ENCODE peak calls at places on chromosomes 5 and 9, in four cellular contexts. L is GM23338, I is cardiac muscle cell, S is GM12864. F is an unnamed sample.

GRCh38 chr9:3687136-3687535 is 161.3 kb upstream of the RFX3 start:
- DNase-seq in I (no peak), L (no peak), S (no peak), F (no peak)

GRCh38 chr5:143041461-143041860 is 271.3 kb downstream of the ARHGAP26 start:
- DNase-seq in L (no peak), I (no peak), S (no peak), F (no peak)

GRCh38 chr5:170746081-170746951 is 37.2 kb upstream of the GABRP start:
- DNase-seq in I (no peak), L (peak), S (no peak), F (no peak)

GRCh38 chr9:117672397-117672796 is 31.8 kb upstream of the TLR4 start:
- DNase-seq in L (no peak), S (no peak), I (peak), F (no peak)

GRCh38 chr5:43192558-43193170 is 639 bp downstream of the NIM1K start:
- DNase-seq in S (no peak), I (peak), L (no peak), F (peak)

GRCh38 chr5:37665889-37666288 is 174.0 kb downstream of the GDNF start:
- DNase-seq in S (no peak), I (peak), L (peak), F (no peak)

GRCh38 chr9:79155308-79155707 is 416.5 kb upstream of the TLE4 start:
- DNase-seq in L (peak), I (no peak), S (no peak), F (no peak)

GRCh38 chr5:147956842-147957223 is 50.5 kb upstream of the C5orf46 start:
- DNase-seq in L (no peak), S (no peak), I (no peak), F (no peak)

GRCh38 chr9:134170525-134171315 is 6.4 kb upstream of the RNU6ATAC start:
- DNase-seq in S (no peak), L (no peak), I (no peak), F (no peak)

GRCh38 chr9:33109850-33110595 is 33.5 kb upstream of the SMU1 start:
- DNase-seq in S (no peak), L (no peak), I (no peak), F (no peak)

GRCh38 chr5:28748446-28748845 is 1710.1 kb upstream of the CDH9 start:
- DNase-seq in I (no peak), S (no peak), L (no peak), F (no peak)

GRCh38 chr9:98807070-98807810 is at the start of gene GALNT12:
- DNase-seq in S (no peak), I (no peak), L (peak), F (no peak)

GRCh38 chr9:78472111-78472510 is 175.2 kb downstream of the PSAT1 start:
- DNase-seq in L (no peak), I (no peak), S (no peak), F (no peak)

GRCh38 chr5:17326600-17327037 is 109.2 kb downstream of the BASP1 start:
- DNase-seq in I (no peak), S (no peak), L (no peak), F (no peak)

GRCh38 chr5:42349163-42349562 is 74.1 kb upstream of the GHR start:
- DNase-seq in S (no peak), L (no peak), I (no peak), F (no peak)

GRCh38 chr5:93417500-93417899 is 163.5 kb downstream of the NR2F1-AS1 start:
- DNase-seq in I (no peak), S (no peak), L (no peak), F (no peak)

GRCh38 chr5:133240425-133241091 is 188.7 kb downstream of the HSPA4 start:
- DNase-seq in S (peak), I (peak), L (no peak), F (peak)

GRCh38 chr9:2743937-2744529 is 26.7 kb downstream of the KCNV2 start:
- DNase-seq in S (no peak), L (no peak), I (no peak), F (no peak)

GRCh38 chr5:122142480-122142879 is 13.1 kb downstream of the ZNF474 start:
- DNase-seq in I (no peak), L (no peak), S (no peak), F (no peak)

GRCh38 chr5:77866198-77866597 is 90.1 kb upstream of the TBCA start:
- DNase-seq in I (no peak), S (no peak), L (no peak), F (no peak)

GRCh38 chr5:156534086-156534485 is 207.1 kb downstream of the SGCD start:
- DNase-seq in S (no peak), I (no peak), L (no peak), F (no peak)

GRCh38 chr5:163489055-163489744 is 16.2 kb upstream of the MAT2B start:
- DNase-seq in L (peak), I (peak), S (no peak), F (no peak)

DNA sequence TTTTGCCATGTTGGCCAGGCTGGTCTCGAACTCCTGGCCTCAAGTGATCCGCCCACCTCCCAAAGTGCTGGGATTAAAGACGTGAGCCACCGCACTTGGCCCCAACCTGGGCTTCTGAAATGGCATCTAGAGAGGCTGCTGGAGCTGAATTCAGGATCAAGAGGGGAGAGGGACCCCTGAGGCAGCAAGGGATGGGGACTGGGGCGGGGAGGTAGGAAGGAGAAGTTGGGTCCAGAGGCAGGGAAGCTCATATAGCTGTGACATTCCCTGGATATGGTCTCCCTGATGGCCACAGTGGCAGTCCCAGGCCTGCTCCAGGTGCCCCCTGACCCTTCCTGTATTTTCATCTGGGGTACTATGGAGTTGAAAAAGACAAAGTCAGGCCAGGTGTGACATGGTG is 12.1 kb downstream of the REEP2 start:
- DNase-seq in L (no peak), S (no peak), I (no peak), F (no peak)
- H3K4me3 ChIP-seq in L (no peak), S (no peak), I (no peak), F (no peak)

GRCh38 chr9:74645007-74645639 is 148.0 kb downstream of the RORB start:
- DNase-seq in I (peak), L (peak), S (no peak), F (peak)
- TF ChIP-seq CTCF in I (peak), L (peak), S (peak), F (peak)

GRCh38 chr9:91037511-91038482 is 236.2 kb downstream of the SYK start:
- DNase-seq in S (no peak), I (peak), L (no peak), F (no peak)
- H3K4me3 ChIP-seq in S (no peak), I (no peak), L (no peak), F (no peak)

DNA sequence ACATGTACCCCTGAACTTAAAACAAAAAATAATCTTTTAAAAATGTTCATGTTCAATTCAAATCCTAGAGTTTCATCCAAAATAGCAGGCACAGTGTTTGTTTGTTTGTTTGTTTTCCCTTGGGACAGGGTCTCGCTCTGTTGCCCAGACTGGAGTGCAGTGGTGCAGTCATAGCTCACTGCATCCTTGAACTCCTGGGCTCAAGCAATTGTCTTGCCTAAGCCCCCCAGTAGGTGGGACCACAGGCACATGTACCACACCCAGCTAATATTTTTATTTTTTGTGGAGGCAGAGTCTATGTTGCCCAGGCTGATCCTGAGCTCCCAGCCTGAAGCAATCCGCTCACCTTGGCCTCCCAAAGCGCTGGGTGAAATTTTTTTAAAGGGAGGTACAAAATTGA is 5.0 kb upstream of the POLR1E start:
- DNase-seq in L (no peak), S (no peak), I (no peak), F (no peak)
- TF ChIP-seq CTCF in L (peak), S (no peak), I (no peak), F (no peak)

GRCh38 chr5:168411871-168412270 is 74.4 kb upstream of the RARS1 start:
- DNase-seq in I (no peak), S (no peak), L (no peak), F (no peak)

GRCh38 chr5:168413062-168413461 is 73.2 kb upstream of the RARS1 start:
- DNase-seq in L (no peak), S (no peak), I (no peak), F (no peak)

GRCh38 chr5:168407222-168407621 is 79.0 kb upstream of the RARS1 start:
- DNase-seq in S (no peak), L (no peak), I (peak), F (no peak)

GRCh38 chr5:168409601-168410458 is 76.4 kb upstream of the RARS1 start:
- DNase-seq in I (peak), L (no peak), S (no peak), F (peak)

DNA sequence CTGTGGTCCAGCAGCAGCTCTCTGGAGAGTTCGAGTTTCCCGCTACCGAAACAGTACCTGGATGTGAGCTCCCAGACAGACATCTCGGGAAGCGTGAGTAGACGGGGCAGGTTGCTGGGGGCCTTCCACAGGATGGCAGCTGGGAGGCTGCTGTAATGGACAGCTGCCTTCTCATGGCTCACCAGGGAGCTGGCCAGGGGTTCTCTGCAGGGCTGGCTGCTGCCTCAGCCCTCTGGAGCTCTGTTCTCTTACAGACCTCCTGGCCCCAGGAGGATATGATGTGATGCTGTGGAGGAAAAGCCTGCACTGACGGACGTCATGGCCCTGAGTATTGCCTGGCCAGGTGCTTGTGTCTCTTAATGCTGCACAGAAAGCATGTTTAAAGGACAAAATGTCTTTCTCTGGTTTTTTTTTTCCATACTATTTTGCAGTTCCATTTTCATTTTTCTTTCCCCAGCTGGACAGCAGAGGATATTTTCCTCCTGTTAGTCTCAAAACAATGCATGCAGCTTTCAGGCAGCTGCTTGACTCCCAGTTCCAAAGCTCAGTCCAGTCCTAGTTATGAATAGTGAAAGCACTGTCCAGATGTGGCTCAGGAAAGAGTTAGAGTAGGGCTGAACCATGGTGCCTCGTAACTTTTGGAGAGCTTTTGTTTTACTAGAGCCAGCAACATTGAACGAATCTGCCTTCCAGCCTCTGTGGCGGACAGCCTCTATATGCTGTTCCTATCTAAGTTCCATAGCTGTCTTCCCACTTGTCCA is 77.5 kb upstream of the RARS1 start:
- DNase-seq in I (peak), S (no peak), L (no peak), F (no peak)
- H3K4me3 ChIP-seq in I (no peak), S (no peak), L (no peak), F (no peak)

DNA sequence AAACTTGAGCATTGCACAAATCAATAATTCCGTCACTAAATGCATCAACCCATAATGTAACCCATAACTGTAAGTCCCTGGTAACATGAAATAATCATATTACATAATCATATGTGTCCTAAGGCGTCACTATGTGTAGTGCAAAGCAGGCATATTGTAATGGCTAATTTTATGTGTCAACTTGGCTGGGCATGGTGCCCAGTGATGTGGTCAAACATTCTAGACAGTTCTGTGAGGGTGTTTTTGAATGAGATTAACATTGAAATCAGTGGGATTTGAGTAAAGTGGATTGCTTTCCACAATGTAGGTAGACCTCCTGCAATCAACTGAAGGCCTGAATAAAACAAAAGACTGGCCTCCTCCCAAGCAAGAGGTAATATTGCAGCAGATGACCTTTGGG is 794.4 kb upstream of the ACO1 start:
- DNase-seq in L (no peak), I (peak), S (no peak), F (no peak)
- TF ChIP-seq CTCF in L (no peak), I (no peak), S (no peak), F (no peak)

DNA sequence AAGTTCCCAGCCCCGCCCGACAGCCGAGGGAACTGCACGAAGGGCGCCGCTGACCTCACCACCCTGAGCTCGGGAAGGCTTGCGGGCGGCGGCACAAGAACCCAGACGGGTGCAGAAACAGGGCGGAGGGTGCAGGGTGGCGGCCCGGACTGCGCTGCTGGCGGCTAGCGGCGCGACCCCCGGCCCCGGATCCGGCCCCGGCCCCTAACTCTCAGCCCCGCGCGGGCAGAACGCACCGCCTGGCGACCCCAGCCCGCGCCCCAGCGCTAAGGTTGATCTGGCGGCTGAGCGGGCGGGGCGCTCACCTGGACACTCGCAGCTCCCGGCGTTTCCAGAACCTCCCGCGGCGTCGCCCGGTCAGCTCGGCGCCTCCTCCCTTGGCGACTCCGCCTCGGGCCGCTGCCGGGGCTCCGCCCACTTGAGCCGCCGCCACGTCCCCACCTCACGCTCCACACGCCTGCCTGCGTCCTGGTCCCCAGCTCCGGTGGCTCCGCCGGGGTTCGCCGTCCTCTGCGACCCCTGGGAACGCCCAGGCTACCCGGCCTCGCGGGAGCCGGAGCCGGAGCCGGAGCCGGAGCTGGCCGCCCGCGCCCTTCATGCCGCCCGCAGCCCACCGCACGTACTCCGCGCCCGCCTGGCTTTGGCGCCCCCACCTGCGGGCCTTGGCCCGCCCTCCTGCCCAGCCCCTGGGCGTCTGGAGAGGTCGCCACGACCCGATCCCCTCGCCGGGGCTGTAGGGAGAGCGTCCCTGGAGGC is at the start of gene P4HA2:
- DNase-seq in L (peak), S (no peak), I (peak), F (peak)
- H3K4me3 ChIP-seq in L (peak), S (peak), I (peak), F (peak)

DNA sequence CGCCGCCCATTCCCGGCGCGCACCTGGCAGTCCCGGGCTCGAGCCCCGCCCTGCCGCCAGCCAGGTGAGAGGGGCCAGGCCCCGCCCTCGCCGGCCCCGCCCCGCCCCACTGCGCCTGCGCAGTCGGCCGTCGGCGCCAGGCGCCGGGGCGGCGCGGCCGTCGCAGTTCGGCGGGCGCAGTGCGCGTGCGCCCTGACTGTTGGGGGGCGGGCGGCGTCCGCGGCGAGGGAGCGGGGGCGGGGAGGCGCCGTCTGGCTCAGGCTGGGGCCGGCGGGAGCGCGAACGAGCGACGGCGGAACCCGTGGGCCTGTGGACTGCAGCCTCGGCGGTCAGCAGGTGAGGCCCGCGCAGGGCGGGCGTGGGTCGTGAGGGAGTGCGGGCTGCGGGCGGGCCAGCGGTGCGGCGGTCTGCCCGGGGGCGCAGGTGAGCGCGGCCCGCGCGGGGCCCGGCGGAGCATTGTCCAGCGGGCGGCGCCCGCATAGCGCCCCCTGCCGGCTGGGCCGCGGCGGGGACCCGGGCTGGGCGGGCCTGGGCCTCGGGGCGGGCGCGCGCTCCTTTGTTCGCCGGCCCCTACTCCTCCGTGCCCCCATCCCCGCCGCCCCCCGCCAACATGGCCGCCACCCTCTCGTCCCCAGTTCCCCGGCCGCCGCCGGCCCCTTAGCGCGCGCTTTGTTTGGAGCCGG is at the start of gene SPIN1:
- DNase-seq in S (no peak), I (peak), L (peak), F (peak)
- TF ChIP-seq CTCF in S (peak), I (no peak), L (peak), F (peak)

GRCh38 chr9:38342532-38342931 is 50.0 kb upstream of the ALDH1B1 start:
- DNase-seq in I (no peak), L (no peak), S (no peak), F (no peak)
- H3K4me3 ChIP-seq in I (no peak), L (no peak), S (no peak), F (no peak)

GRCh38 chr9:99835142-99835541 is 13.5 kb downstream of the NR4A3 start:
- DNase-seq in S (no peak), I (no peak), L (no peak), F (no peak)

GRCh38 chr9:99833735-99834134 is 12.1 kb downstream of the NR4A3 start:
- DNase-seq in I (no peak), S (no peak), L (no peak), F (peak)

GRCh38 chr9:99834474-99834873 is 12.8 kb downstream of the NR4A3 start:
- DNase-seq in S (no peak), L (no peak), I (no peak), F (no peak)

GRCh38 chr9:99831857-99832557 is 10.3 kb downstream of the NR4A3 start:
- DNase-seq in L (no peak), I (no peak), S (no peak), F (no peak)

DNA sequence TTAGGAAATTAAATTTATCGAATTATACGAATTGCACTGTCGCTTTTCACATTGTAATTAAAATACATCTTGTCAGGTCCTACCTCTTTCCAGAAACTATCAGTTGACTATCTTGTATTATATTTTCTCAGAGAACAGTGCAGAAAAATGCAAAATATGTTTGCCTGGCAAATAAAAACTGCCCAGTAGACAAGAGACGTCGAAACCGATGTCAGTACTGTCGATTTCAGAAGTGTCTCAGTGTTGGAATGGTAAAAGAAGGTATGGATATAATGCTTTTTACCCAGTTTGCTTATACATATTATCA is 10.8 kb downstream of the NR4A3 start:
- DNase-seq in S (no peak), L (no peak), I (no peak), F (no peak)
- TF ChIP-seq CTCF in S (no peak), L (no peak), I (no peak), F (no peak)